ENCODE peak calls at places on chromosome 19, in six cellular contexts. J is transverse colon, Q is suprapubic skin, W is GM23338, Z is GM12892, K is stomach. R is an unnamed sample.
A peak's percentile ranks its signal among the peaks of the same experiment; 100 is the strongest.

GRCh38 chr19:45475537-45476348 is 7.9 kb downstream of the FOSB start:
- DNase-seq in J (no peak), Q (no peak), W (no peak), Z (no peak), K (no peak), R (no peak)

GRCh38 chr19:50794074-50794777 is 4.0 kb downstream of the ACP4 start:
- DNase-seq in J (peak; percentile 38), Q (no peak), W (no peak), Z (peak; percentile 63), K (no peak), R (peak; percentile 69)

GRCh38 chr19:23263870-23264590 is 13.8 kb upstream of the ZNF724 start:
- DNase-seq in J (no peak), Q (no peak), W (no peak), Z (no peak), K (no peak), R (no peak)

GRCh38 chr19:54096642-54097106 is 3.9 kb downstream of the OSCAR start:
- DNase-seq in J (peak; percentile 42), Q (no peak), W (peak; percentile 62), Z (no peak), K (no peak), R (no peak)

GRCh38 chr19:11223208-11223607 is 16.2 kb upstream of the ANGPTL8 start:
- DNase-seq in J (no peak), Q (no peak), W (no peak), Z (no peak), K (no peak), R (no peak)

GRCh38 chr19:46841458-46842083 is 9.1 kb downstream of the AP2S1 start:
- DNase-seq in J (peak; percentile 39), Q (no peak), W (no peak), Z (no peak), K (peak; percentile 35), R (no peak)

GRCh38 chr19:47480658-47481057 is 3.4 kb downstream of the KPTN start:
- DNase-seq in J (no peak), Q (no peak), W (no peak), Z (no peak), K (no peak), R (no peak)

GRCh38 chr19:38849746-38850230 is at the start of gene HNRNPL:
- DNase-seq in J (peak; percentile 99), Q (no peak), W (no peak), Z (peak; percentile 91), K (peak; percentile 99), R (peak; percentile 84)

GRCh38 chr19:18044825-18045304 is 36.9 kb downstream of the ARRDC2 start:
- DNase-seq in J (peak; percentile 86), Q (peak; percentile 77), W (peak; percentile 77), Z (peak; percentile 82), K (peak; percentile 86), R (peak; percentile 79)

GRCh38 chr19:55165952-55166529 is 372 bp downstream of the DNAAF3 start:
- DNase-seq in J (peak; percentile 68), Q (no peak), W (peak; percentile 98), Z (no peak), K (peak; percentile 72), R (no peak)

GRCh38 chr19:39308531-39309304 is 11.9 kb downstream of the LRFN1 start:
- DNase-seq in J (no peak), Q (peak; percentile 52), W (peak; percentile 96), Z (no peak), K (no peak), R (no peak)

GRCh38 chr19:45826934-45827333 is 11.8 kb upstream of the RSPH6A start:
- DNase-seq in J (no peak), Q (no peak), W (no peak), Z (no peak), K (no peak), R (no peak)

GRCh38 chr19:50501186-50501567 is 9.8 kb downstream of the JOSD2 start:
- DNase-seq in J (no peak), Q (no peak), W (no peak), Z (no peak), K (no peak), R (no peak)

GRCh38 chr19:5336195-5336965 is 4.2 kb downstream of the PTPRS start:
- DNase-seq in J (no peak), Q (no peak), W (no peak), Z (no peak), K (no peak), R (no peak)

GRCh38 chr19:45645631-45646344 is 6.6 kb upstream of the EML2 start:
- DNase-seq in J (peak; percentile 85), Q (peak; percentile 78), W (peak; percentile 98), Z (peak; percentile 91), K (peak; percentile 88), R (peak; percentile 87)

GRCh38 chr19:40614595-40615411 is 13.6 kb downstream of the LTBP4 start:
- DNase-seq in J (peak; percentile 93), Q (peak; percentile 94), W (peak; percentile 96), Z (no peak), K (peak; percentile 82), R (no peak)

GRCh38 chr19:40612831-40613668 is 11.9 kb downstream of the LTBP4 start:
- DNase-seq in J (peak; percentile 70), Q (peak; percentile 88), W (peak; percentile 93), Z (peak; percentile 74), K (peak; percentile 72), R (no peak)

GRCh38 chr19:40616178-40616577 is 15.0 kb downstream of the LTBP4 start:
- DNase-seq in J (no peak), Q (no peak), W (no peak), Z (no peak), K (no peak), R (no peak)

GRCh38 chr19:40611900-40612698 is 10.9 kb downstream of the LTBP4 start:
- DNase-seq in J (no peak), Q (no peak), W (no peak), Z (no peak), K (no peak), R (no peak)

GRCh38 chr19:40613669-40614594 is 12.8 kb downstream of the LTBP4 start:
- DNase-seq in J (peak; percentile 91), Q (peak; percentile 91), W (peak; percentile 94), Z (peak; percentile 94), K (peak; percentile 83), R (peak; percentile 87)
- TF ChIP-seq POLR2AphosphoS5 in J (peak; percentile 84), Q (no peak), W (peak; percentile 49), Z (no peak), K (peak; percentile 66), R (no peak)

DNA sequence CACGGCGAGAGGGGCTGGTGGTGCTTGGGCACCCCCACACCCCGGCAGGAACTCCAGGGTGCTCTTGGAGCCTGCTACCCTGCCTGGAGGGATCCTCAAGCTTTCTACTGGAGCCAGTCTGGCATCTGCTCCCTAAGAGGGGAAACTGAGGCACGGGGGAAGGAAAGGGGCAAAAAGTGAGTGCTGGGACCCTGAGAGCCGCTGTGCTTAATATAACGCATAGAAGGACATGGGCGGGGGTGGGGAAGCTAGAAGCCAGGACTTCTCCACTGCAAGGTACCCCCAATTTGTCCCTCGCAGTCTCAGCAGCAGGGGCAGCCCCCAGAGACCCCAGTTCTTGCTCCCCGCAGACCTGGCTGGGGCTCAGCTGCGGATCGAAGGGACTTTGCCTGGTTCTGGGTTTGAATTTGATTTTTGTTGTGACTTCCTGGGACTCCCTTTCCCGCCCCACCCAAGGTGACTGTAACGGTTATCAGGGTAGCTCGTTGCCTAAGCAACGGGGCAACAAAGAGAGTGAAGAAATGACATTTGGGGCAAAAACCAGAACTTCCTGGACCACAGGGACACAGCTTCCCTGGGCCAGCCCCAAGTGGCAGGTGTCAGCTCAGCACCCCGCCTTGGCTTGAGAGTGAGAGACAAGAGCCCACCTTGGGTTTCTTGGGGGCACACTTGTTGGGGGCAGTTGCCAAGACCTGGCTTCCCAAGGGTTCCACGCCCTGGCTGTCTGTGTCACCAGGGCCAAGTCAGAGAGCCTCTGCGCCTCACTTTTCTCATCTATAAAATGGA is 638 bp downstream of the ADGRE5 start:
- DNase-seq in J (peak; percentile 81), Q (peak; percentile 81), W (no peak), Z (no peak), K (peak; percentile 57), R (no peak)
- TF ChIP-seq POLR2AphosphoS5 in J (peak; percentile 59), Q (no peak), W (no peak), Z (no peak), K (peak; percentile 45), R (no peak)

GRCh38 chr19:36837902-36838783 is at the start of gene ZNF790:
- DNase-seq in J (peak; percentile 88), Q (peak; percentile 90), W (peak; percentile 97), Z (peak; percentile 66), K (peak; percentile 86), R (peak; percentile 35)
- TF ChIP-seq POLR2AphosphoS5 in J (peak; percentile 48), Q (no peak), W (peak; percentile 84), Z (peak; percentile 88), K (no peak), R (peak; percentile 65)

GRCh38 chr19:42313096-42313839 is at the start of gene TMEM145:
- DNase-seq in J (peak; percentile 41), Q (no peak), W (peak; percentile 84), Z (peak; percentile 69), K (peak; percentile 56), R (peak; percentile 82)
- TF ChIP-seq POLR2AphosphoS5 in J (no peak), Q (no peak), W (no peak), Z (no peak), K (no peak), R (no peak)

GRCh38 chr19:7605490-7606222 is 10.0 kb downstream of the CAMSAP3 start:
- DNase-seq in J (no peak), Q (no peak), W (peak; percentile 91), Z (no peak), K (no peak), R (no peak)
- TF ChIP-seq POLR2AphosphoS5 in J (no peak), Q (no peak), W (no peak), Z (no peak), K (no peak), R (no peak)

R was measured in GM12891.